ENCODE peak calls at places on chromosomes 13 and 19, in ten cellular contexts. Y is heart right ventricle; K is CD8-positive, alpha-beta T cell; R is lung; H is A549; F is IMR-90; O is testis; U is CD8-positive, alpha-beta memory T cell; V is PC-9; A is stomach. I is an unnamed sample.

GRCh38 chr13:109410868-109411267 is 375.5 kb downstream of the IRS2 start:
- DNase-seq in A (no peak), O (no peak), U (no peak), V (no peak), Y (no peak), H (no peak), R (no peak), K (no peak), F (no peak), I (no peak)

GRCh38 chr13:99981115-99982020 is at the start of gene ZIC2:
- DNase-seq in V (peak; percentile 72), U (no peak), A (no peak), O (no peak), Y (no peak), H (peak; percentile 87), F (no peak), K (no peak), R (no peak), I (peak; percentile 69)

GRCh38 chr13:112227031-112227430 is 149.1 kb upstream of the SPACA7 start:
- DNase-seq in U (no peak), O (no peak), R (no peak), V (no peak), A (no peak), F (no peak), H (no peak), K (no peak), Y (no peak), I (no peak)

GRCh38 chr13:76522083-76522755 is 364.0 kb downstream of the KCTD12 start:
- DNase-seq in U (no peak), A (no peak), O (no peak), V (no peak), H (no peak), Y (no peak), K (no peak), R (no peak), F (peak; percentile 37), I (peak; percentile 62)

GRCh38 chr19:58305932-58306323 is 751 bp downstream of the ERVK3-1 start:
- DNase-seq in Y (no peak), K (no peak), H (no peak), F (no peak), A (no peak), V (no peak), O (no peak), U (no peak), R (no peak), I (no peak)

GRCh38 chr19:58406818-58407657 is 1.4 kb upstream of the ZNF584 start:
- DNase-seq in U (no peak), Y (no peak), K (no peak), H (peak; percentile 60), V (no peak), O (no peak), F (no peak), A (no peak), R (no peak), I (no peak)

GRCh38 chr13:111027481-111028439 is 87.3 kb upstream of the ARHGEF7 start:
- DNase-seq in K (no peak), U (no peak), R (no peak), H (no peak), Y (no peak), V (no peak), F (peak; percentile 50), O (no peak), A (no peak), I (no peak)

GRCh38 chr13:30870049-30870884 is 35.8 kb upstream of the MEDAG start:
- DNase-seq in A (peak; percentile 42), O (peak; percentile 65), H (peak; percentile 38), R (peak; percentile 57), U (no peak), K (no peak), F (peak; percentile 100), V (peak; percentile 78), Y (peak; percentile 65), I (peak; percentile 100)

GRCh38 chr13:106385669-106386068 is 149.8 kb downstream of the EFNB2 start:
- DNase-seq in A (no peak), F (no peak), R (no peak), Y (no peak), K (no peak), H (no peak), O (peak; percentile 40), U (no peak), V (no peak), I (no peak)

GRCh38 chr19:27905074-27905473 is 1307.9 kb downstream of the UQCRFS1 start:
- DNase-seq in A (no peak), F (no peak), V (no peak), K (no peak), Y (no peak), U (no peak), R (no peak), O (no peak), H (no peak), I (no peak)

GRCh38 chr13:45704211-45704739 is 2.2 kb downstream of the CBY2 start:
- DNase-seq in A (no peak), Y (no peak), F (no peak), H (no peak), R (no peak), U (no peak), K (no peak), O (no peak), V (no peak), I (no peak)

GRCh38 chr13:46097015-46097414 is 7.8 kb downstream of the CPB2 start:
- DNase-seq in R (no peak), O (no peak), F (no peak), A (no peak), H (peak; percentile 11), Y (no peak), V (no peak), U (no peak), K (no peak), I (peak; percentile 59)

GRCh38 chr13:97274782-97275252 is 52.7 kb downstream of the MBNL2 start:
- DNase-seq in F (peak; percentile 87), O (no peak), Y (no peak), U (no peak), K (no peak), A (no peak), H (peak; percentile 44), R (no peak), V (peak; percentile 89), I (no peak)

GRCh38 chr13:82002693-82003092 is 1661.8 kb upstream of the SPRY2 start:
- DNase-seq in V (no peak), H (peak; percentile 52), K (no peak), R (no peak), F (no peak), U (no peak), Y (no peak), A (no peak), O (no peak), I (no peak)

GRCh38 chr13:23175920-23176319 is 4.9 kb upstream of the SGCG start:
- DNase-seq in F (peak; percentile 11), R (no peak), A (no peak), O (no peak), H (no peak), Y (no peak), K (no peak), U (no peak), V (no peak), I (no peak)

GRCh38 chr19:35310811-35311465 is 18.0 kb upstream of the CD22 start:
- DNase-seq in O (no peak), H (no peak), F (no peak), V (peak; percentile 85), K (no peak), A (no peak), Y (no peak), R (no peak), U (no peak), I (no peak)
- H3K4me3 ChIP-seq in O (no peak overlapping the region), H (no peak overlapping the region), F (no peak overlapping the region), V (peak overlapping the region; percentile 86), K (no peak overlapping the region), A (no peak overlapping the region), Y (no peak overlapping the region), R (no peak overlapping the region), U (no peak overlapping the region), I (no peak overlapping the region)

GRCh38 chr13:75251188-75251587 is 230.8 kb downstream of the TBC1D4 start:
- DNase-seq in H (no peak), V (no peak), Y (no peak), F (no peak), U (no peak), K (no peak), O (no peak), R (no peak), A (no peak), I (no peak)

GRCh38 chr13:75255159-75255558 is 226.8 kb downstream of the TBC1D4 start:
- DNase-seq in Y (no peak), V (no peak), A (no peak), H (no peak), F (no peak), R (no peak), K (no peak), U (no peak), O (no peak), I (no peak)

GRCh38 chr13:75255653-75256052 is 226.3 kb downstream of the TBC1D4 start:
- DNase-seq in Y (no peak), F (no peak), R (no peak), U (no peak), V (no peak), H (no peak), O (no peak), A (no peak), K (no peak), I (no peak)

DNA sequence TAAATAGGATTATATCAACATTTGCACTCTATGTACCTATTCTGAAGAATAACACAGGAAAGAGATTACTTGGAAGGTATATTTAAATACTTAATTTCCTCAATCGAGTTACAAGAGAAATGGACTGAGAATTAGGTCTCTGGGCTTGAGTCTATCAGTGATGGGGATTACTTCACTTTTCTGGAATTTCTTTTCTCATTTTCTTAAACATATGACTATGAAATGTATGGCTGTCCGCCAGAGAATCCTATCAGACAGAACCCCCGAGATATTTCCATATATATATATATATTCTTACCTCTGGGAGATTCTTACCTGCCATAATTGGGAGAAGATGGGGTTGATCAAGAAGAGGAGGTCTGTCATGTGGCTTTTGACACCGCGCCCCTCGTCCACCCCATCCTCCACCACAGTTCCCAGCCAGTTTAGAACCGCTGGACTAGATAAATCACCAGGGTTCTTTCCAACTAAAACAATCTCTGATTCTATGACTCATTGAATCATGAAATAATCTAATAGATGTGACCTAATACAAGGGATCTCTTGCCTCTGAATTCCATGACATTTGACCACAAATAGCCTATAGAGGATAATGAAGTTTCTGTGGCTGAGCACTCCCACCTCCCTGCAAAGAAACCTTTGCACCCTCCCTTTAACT is 231.3 kb downstream of the TBC1D4 start:
- DNase-seq in H (no peak), Y (peak; percentile 8), O (no peak), R (no peak), A (no peak), K (no peak), V (no peak), U (no peak), F (peak; percentile 83), I (no peak)
- H3K4me1 ChIP-seq in H (peaks cover 3% of the 10 kb centered on the region), Y (no peaks in the 10 kb centered on the region), O (no peaks in the 10 kb centered on the region), R (no peaks in the 10 kb centered on the region), A (no peaks in the 10 kb centered on the region), K (no peaks in the 10 kb centered on the region), V (no peaks in the 10 kb centered on the region), U (no peaks in the 10 kb centered on the region), F (no peaks in the 10 kb centered on the region), I (no peaks in the 10 kb centered on the region)

GRCh38 chr13:43391021-43391420 is 367.6 kb downstream of the DNAJC15 start:
- DNase-seq in R (no peak), Y (no peak), U (no peak), F (no peak), V (no peak), O (no peak), A (no peak), H (no peak), K (no peak), I (no peak)
- H3K4me3 ChIP-seq in R (no peak overlapping the region), Y (no peak overlapping the region), U (no peak overlapping the region), F (no peak overlapping the region), V (no peak overlapping the region), O (no peak overlapping the region), A (no peak overlapping the region), H (no peak overlapping the region), K (no peak overlapping the region), I (no peak overlapping the region)

GRCh38 chr19:46393456-46394397 is 19.6 kb downstream of the CCDC8 start:
- DNase-seq in F (no peak), H (no peak), Y (no peak), R (no peak), O (no peak), V (no peak), K (no peak), A (no peak), U (peak; percentile 38), I (no peak)
- H3K4me1 ChIP-seq in F (peaks cover 15% of the 10 kb centered on the region), H (no peaks in the 10 kb centered on the region), Y (no peaks in the 10 kb centered on the region), R (no peaks in the 10 kb centered on the region), O (peaks cover 16% of the 10 kb centered on the region), V (no peaks in the 10 kb centered on the region), K (no peaks in the 10 kb centered on the region), A (peaks cover 15% of the 10 kb centered on the region), U (no peaks in the 10 kb centered on the region), I (no peaks in the 10 kb centered on the region)